ENCODE peak calls at places on chromosomes 13 and 19, in five cellular contexts. W is tibial nerve, A is transverse colon, Y is A549, L is HepG2. U is an unnamed sample.
A peak's percentile ranks its signal among the peaks of the same experiment; 100 is the strongest.

GRCh38 chr19:18000981-18001836 is 6.8 kb upstream of the ARRDC2 start:
- DNase-seq in L (peak; percentile 70), A (peak; percentile 95), W (peak; percentile 85), Y (peak; percentile 82), U (peak; percentile 83)

GRCh38 chr13:65488606-65489005 is 1741.5 kb downstream of the PCDH9 start:
- DNase-seq in L (no peak), W (no peak), A (no peak), Y (no peak), U (no peak)

GRCh38 chr13:40878321-40878720 is 88.9 kb downstream of the SLC25A15 start:
- DNase-seq in Y (no peak), W (no peak), L (no peak), A (no peak), U (no peak)

GRCh38 chr19:19404879-19405860 is at the start of gene GATAD2A:
- DNase-seq in A (peak; percentile 96), W (peak; percentile 92), Y (peak; percentile 32), L (peak; percentile 75), U (peak; percentile 96)

GRCh38 chr19:35712529-35712909 is 5.3 kb upstream of the KMT2B start:
- DNase-seq in W (no peak), A (no peak), L (no peak), Y (no peak), U (no peak)

GRCh38 chr13:46486270-46486669 is 66.7 kb upstream of the LRCH1 start:
- DNase-seq in W (no peak), L (no peak), A (no peak), Y (no peak), U (no peak)

GRCh38 chr13:112882555-112883024 is 86.4 kb upstream of the MCF2L start:
- DNase-seq in Y (no peak), A (no peak), L (no peak), W (no peak), U (no peak)

GRCh38 chr13:97250560-97250959 is 28.4 kb downstream of the MBNL2 start:
- DNase-seq in L (no peak), W (no peak), Y (no peak), A (no peak), U (no peak)

GRCh38 chr19:28569132-28570114 is 643.5 kb downstream of the UQCRFS1 start:
- DNase-seq in L (no peak), Y (no peak), A (no peak), W (no peak), U (no peak)

GRCh38 chr13:44876782-44877324 is 112.4 kb downstream of the NUFIP1 start:
- DNase-seq in W (no peak), Y (no peak), L (no peak), A (no peak), U (no peak)

GRCh38 chr13:46489586-46490023 is 63.4 kb upstream of the LRCH1 start:
- DNase-seq in A (no peak), W (no peak), Y (no peak), L (no peak), U (no peak)

GRCh38 chr19:5540208-5540607 is 27.5 kb downstream of the TINCR start:
- DNase-seq in Y (no peak), A (no peak), W (no peak), L (no peak), U (no peak)

GRCh38 chr19:57443121-57443696 is 8.1 kb downstream of the ZNF749 start:
- DNase-seq in W (no peak), A (no peak), Y (no peak), L (no peak), U (no peak)

GRCh38 chr19:18683955-18684641 is 618 bp downstream of the CRTC1 start:
- DNase-seq in L (no peak), Y (no peak), W (no peak), A (no peak), U (peak; percentile 47)

GRCh38 chr19:47511681-47512080 is 3.2 kb downstream of the NAPA start:
- DNase-seq in A (no peak), L (no peak), W (no peak), Y (no peak), U (peak; percentile 64)

GRCh38 chr13:113670541-113670940 is 3.5 kb downstream of the GRK1 start:
- DNase-seq in A (peak; percentile 3), L (no peak), Y (no peak), W (no peak), U (peak; percentile 5)

GRCh38 chr19:37997911-37998344 is 90.9 kb downstream of the SIPA1L3 start:
- DNase-seq in A (no peak), L (no peak), W (no peak), Y (peak; percentile 72), U (no peak)

GRCh38 chr13:23087884-23088283 is 92.9 kb upstream of the SGCG start:
- DNase-seq in W (no peak), L (peak; percentile 23), A (no peak), Y (peak; percentile 13), U (no peak)

GRCh38 chr13:113013878-113014751 is 45.1 kb downstream of the MCF2L start:
- DNase-seq in L (no peak), W (no peak), A (no peak), Y (no peak), U (no peak)

GRCh38 chr19:30178721-30179402 is 193.3 kb upstream of the ZNF536 start:
- DNase-seq in L (no peak), A (no peak), W (no peak), Y (no peak), U (no peak)

GRCh38 chr19:23075031-23075733 is 41.6 kb upstream of the ZNF730 start:
- DNase-seq in A (peak; percentile 19), W (no peak), L (no peak), Y (no peak), U (peak; percentile 69)

GRCh38 chr13:92259523-92259922 is 861.1 kb downstream of the GPC5 start:
- DNase-seq in Y (no peak), W (no peak), A (no peak), L (no peak), U (no peak)

GRCh38 chr13:112587767-112588489 is at the start of gene TUBGCP3:
- DNase-seq in W (peak; percentile 58), Y (peak; percentile 78), L (peak; percentile 63), A (peak; percentile 86), U (peak; percentile 84)

DNA sequence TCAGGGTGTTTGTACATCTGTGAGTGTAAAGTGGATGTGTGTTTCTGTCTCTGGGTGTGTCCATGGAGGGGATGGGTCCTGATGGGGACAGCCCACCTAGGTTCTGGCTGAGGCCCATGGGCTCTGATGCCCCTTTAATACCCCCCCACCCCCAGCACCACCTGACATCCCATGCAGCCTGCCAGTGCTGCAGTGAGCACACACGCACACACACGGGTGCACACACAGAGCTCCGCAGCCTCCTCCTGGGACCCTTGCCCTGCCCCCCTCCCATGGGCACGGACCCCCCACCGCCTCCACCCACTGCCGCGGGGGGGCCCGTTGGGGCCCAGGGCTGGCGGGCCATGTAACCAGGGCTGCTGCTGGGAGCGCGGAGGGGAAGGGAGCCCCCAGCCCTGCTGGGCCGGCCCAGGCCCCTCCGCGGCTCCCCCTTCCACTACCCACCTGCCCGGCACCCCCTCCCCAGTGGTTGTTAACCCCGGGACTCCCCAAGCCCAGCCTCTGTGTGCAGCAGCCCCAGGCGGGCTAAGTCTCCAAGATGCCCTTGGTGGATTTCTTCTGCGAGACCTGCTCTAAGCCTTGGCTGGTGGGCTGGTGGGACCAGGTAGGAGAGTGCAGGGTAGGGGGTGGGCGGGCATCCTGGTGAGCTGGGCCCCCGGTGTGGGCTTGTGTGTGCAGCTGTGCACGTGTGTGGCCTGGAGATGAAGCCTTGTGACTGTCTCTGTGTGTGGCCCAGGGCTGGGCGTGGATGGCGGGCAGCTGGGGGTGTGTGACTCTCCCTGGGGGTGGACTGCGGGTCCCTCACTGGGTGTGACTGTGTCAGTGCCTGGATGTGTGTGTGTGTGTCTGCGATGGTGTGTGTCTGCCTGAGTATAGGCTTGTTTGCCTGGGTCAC is 32.6 kb downstream of the PDE4A start:
- DNase-seq in Y (no peak), A (peak; percentile 27), W (no peak), L (no peak), U (no peak)
- TF ChIP-seq EP300 in Y (no peak), A (no peak), W (no peak), L (no peak), U (no peak)

GRCh38 chr19:3056454-3057016 is 5.8 kb downstream of the TLE5 start:
- DNase-seq in A (no peak), W (no peak), Y (no peak), L (no peak), U (no peak)

GRCh38 chr19:3057275-3057714 is 5.0 kb downstream of the TLE5 start:
- DNase-seq in Y (peak; percentile 37), L (no peak), W (peak; percentile 77), A (peak; percentile 73), U (peak; percentile 97)

GRCh38 chr19:3054265-3054971 is 7.9 kb downstream of the TLE5 start:
- DNase-seq in Y (no peak), A (no peak), W (no peak), L (no peak), U (no peak)

GRCh38 chr19:3054972-3055740 is 7.1 kb downstream of the TLE5 start:
- DNase-seq in W (no peak), Y (peak; percentile 56), L (no peak), A (no peak), U (no peak)

DNA sequence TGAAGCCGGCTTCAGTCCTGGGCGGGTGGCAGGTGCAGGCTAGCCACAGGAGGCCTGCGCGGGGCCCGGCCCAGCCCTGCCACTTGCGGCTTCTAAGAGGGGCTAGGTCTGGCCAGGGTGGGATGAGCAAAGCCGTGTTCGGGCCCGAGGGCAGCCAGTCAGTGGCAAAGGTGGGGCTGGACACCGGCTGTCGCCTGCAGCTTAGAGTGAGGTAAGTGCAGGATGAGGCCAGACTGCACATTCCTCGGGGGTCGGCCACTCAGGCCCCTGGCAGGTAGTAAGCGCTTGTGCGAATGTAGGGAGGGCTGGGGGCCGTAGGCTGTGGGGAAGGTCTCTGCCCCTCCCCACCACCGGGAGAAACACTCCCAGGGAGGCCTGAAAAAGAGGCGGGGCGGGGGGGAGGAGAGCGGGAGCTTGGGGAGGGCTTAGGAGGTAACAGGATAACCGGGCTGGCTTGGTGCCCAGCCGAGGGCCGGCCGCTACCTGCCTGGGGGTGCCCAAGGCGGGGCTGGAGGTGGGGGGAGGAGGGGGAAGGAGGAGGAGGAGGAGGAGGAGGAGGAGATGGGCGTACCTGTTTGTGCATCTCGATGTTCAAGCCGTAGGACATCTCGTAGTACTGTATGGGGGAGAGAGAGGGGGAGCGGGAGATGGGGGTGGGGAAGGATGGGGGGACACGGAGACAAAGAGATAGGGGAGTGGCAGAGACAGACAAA is 6.4 kb downstream of the TLE5 start:
- DNase-seq in L (no peak), A (peak; percentile 79), W (no peak), Y (peak; percentile 37), U (no peak)
- H3K4me1 ChIP-seq in L (peaks cover 4% of the 10 kb centered on the region), A (peaks cover 51% of the 10 kb centered on the region), W (peaks cover 81% of the 10 kb centered on the region), Y (peaks cover 68% of the 10 kb centered on the region), U (peaks cover 10% of the 10 kb centered on the region)

GRCh38 chr19:42244452-42245220 is 2.2 kb upstream of the GSK3A start:
- DNase-seq in Y (peak; percentile 99), W (peak; percentile 83), A (peak; percentile 94), L (peak; percentile 93), U (peak; percentile 93)

GRCh38 chr19:42241279-42241678 is 1.1 kb downstream of the GSK3A start:
- DNase-seq in A (no peak), L (no peak), W (no peak), Y (no peak), U (no peak)

GRCh38 chr19:42242071-42242511 is 311 bp downstream of the GSK3A start:
- DNase-seq in W (no peak), Y (no peak), L (no peak), A (no peak), U (no peak)

GRCh38 chr19:42239544-42240220 is 2.7 kb downstream of the GSK3A start:
- DNase-seq in W (no peak), A (no peak), Y (no peak), L (no peak), U (no peak)

GRCh38 chr19:42242512-42243409 is at the start of gene GSK3A:
- DNase-seq in W (peak; percentile 98), Y (peak; percentile 100), L (peak; percentile 99), A (peak; percentile 98), U (peak; percentile 96)
- TF ChIP-seq POLR2A in W (peak; percentile 89), Y (peak; percentile 99), L (peak; percentile 98), A (peak; percentile 97), U (peak; percentile 64)

GRCh38 chr13:38979891-38980627 is 10.6 kb downstream of the STOML3 start:
- DNase-seq in L (no peak), Y (no peak), W (peak; percentile 22), A (peak; percentile 13), U (no peak)
- TF ChIP-seq EP300 in L (no peak), Y (no peak), W (peak; percentile 56), A (no peak), U (no peak)